ENCODE peak calls at places on chromosomes 11 and 22, in five cellular contexts. O is GM06990; C is activated T-cell treated with anti-CD3 and anti-CD28 coated beads, Interleukin-2, amount 50 U/mL, for 72 hours; N is stimulated activated CD4-positive, alpha-beta T cell treated with anti-CD3 and anti-CD28 coated beads, Interleukin-2, amount 100 ng/mL, for 4 hours; S is stimulated activated CD8-positive, alpha-beta memory T cell treated with anti-CD3 and anti-CD28 coated beads, Interleukin-15, amount 100 ng/mL, for 4 hours. J is an unnamed sample.

GRCh38 chr11:35288817-35289541 is 130.4 kb downstream of the SLC1A2 start:
- DNase-seq in S (no peak), O (no peak), N (no peak), C (no peak), J (no peak)

GRCh38 chr11:66391322-66391721 is 19.8 kb upstream of the SLC29A2 start:
- DNase-seq in S (no peak), O (peak; percentile 33), N (no peak), C (no peak), J (no peak)

GRCh38 chr11:68661697-68662603 is 22.4 kb upstream of the GAL start:
- DNase-seq in C (no peak), O (no peak), S (no peak), N (no peak), J (no peak)

GRCh38 chr11:134028368-134028920 is 40.4 kb upstream of the JAM3 start:
- DNase-seq in O (no peak), N (no peak), C (no peak), S (no peak), J (no peak)

GRCh38 chr11:8624698-8625097 is 30.7 kb upstream of the STK33 start:
- DNase-seq in S (no peak), N (no peak), O (no peak), C (no peak), J (no peak)

GRCh38 chr11:6681949-6682348 is 1.2 kb downstream of the MRPL17 start:
- DNase-seq in S (no peak), O (no peak), C (no peak), N (no peak), J (peak; percentile 14)

GRCh38 chr11:134647066-134647746 is 235.2 kb upstream of the B3GAT1 start:
- DNase-seq in S (no peak), N (no peak), O (no peak), C (no peak), J (no peak)

GRCh38 chr11:97557399-97557798 is 1167.6 kb downstream of the JRKL start:
- DNase-seq in C (no peak), S (no peak), N (no peak), O (no peak), J (peak; percentile 69)

GRCh38 chr22:47647720-47648119 is 885.3 kb downstream of the TBC1D22A start:
- DNase-seq in O (no peak), C (no peak), S (no peak), N (no peak), J (no peak)

GRCh38 chr22:29443452-29443851 is 5.1 kb downstream of the RFPL1 start:
- DNase-seq in S (no peak), N (no peak), O (no peak), C (no peak), J (no peak)

GRCh38 chr11:68295940-68296339 is 16.5 kb upstream of the LRP5 start:
- DNase-seq in S (no peak), N (no peak), C (no peak), O (no peak), J (no peak)

GRCh38 chr22:41966607-41967240 is 2.5 kb upstream of the SEPTIN3 start:
- DNase-seq in S (no peak), O (peak; percentile 53), N (peak; percentile 20), C (peak; percentile 57), J (peak; percentile 76)

GRCh38 chr11:57900315-57900714 is 123.4 kb upstream of the OR9Q1 start:
- DNase-seq in C (no peak), N (no peak), O (no peak), S (no peak), J (no peak)

GRCh38 chr11:58028687-58029411 is 1.9 kb upstream of the OR6Q1 start:
- DNase-seq in O (no peak), N (no peak), S (no peak), C (no peak), J (no peak)

GRCh38 chr11:114026355-114026754 is 33.2 kb upstream of the ZBTB16 start:
- DNase-seq in N (no peak), O (no peak), C (no peak), S (no peak), J (peak; percentile 57)

GRCh38 chr11:30128269-30128932 is 102.4 kb upstream of the FSHB start:
- DNase-seq in S (no peak), C (no peak), O (no peak), N (no peak), J (peak; percentile 61)

GRCh38 chr11:6992457-6993431 is 27.4 kb downstream of the ZNF214 start:
- DNase-seq in S (no peak), O (no peak), C (no peak), N (no peak), J (no peak)

GRCh38 chr11:62842171-62842717 is 2.9 kb upstream of the WDR74 start:
- DNase-seq in N (peak; percentile 18), C (peak; percentile 68), S (no peak), O (peak; percentile 77), J (peak; percentile 64)

GRCh38 chr11:112248216-112248615 is 12.4 kb downstream of the PLET1 start:
- DNase-seq in S (no peak), C (no peak), N (no peak), O (no peak), J (no peak)

GRCh38 chr11:30328676-30329075 is 5.8 kb downstream of the ARL14EP start:
- DNase-seq in C (no peak), N (no peak), O (no peak), S (no peak), J (no peak)

GRCh38 chr22:31081963-31082605 is 966 bp downstream of the SMTN start:
- DNase-seq in C (no peak), S (no peak), N (no peak), O (no peak), J (no peak)

GRCh38 chr22:44159811-44160210 is 20.9 kb upstream of the PARVG start:
- DNase-seq in S (no peak), C (no peak), N (no peak), O (no peak), J (no peak)